ENCODE peak calls at places on chromosomes 6 and 20, in four cellular contexts. One of them, this sample, is unnamed.

GRCh38 chr6:116238083-116238482 is 15.8 kb downstream of the TSPYL4 start:
- DNase-seq in A549: no peak
- DNase-seq in K562: no peak
- DNase-seq in HepG2: no peak
- DNase-seq in this sample: no peak

GRCh38 chr6:24692003-24692402 is 25.1 kb downstream of the ACOT13 start:
- DNase-seq in A549: no peak
- DNase-seq in K562: no peak
- DNase-seq in HepG2: no peak
- DNase-seq in this sample: no peak

GRCh38 chr20:35048739-35049138 is 43.9 kb downstream of the TRPC4AP start:
- DNase-seq in A549: no peak
- DNase-seq in K562: no peak
- DNase-seq in HepG2: peak
- DNase-seq in this sample: no peak

GRCh38 chr6:33668914-33669313 is 42.6 kb downstream of the UQCC2 start:
- DNase-seq in A549: peak
- DNase-seq in K562: peak
- DNase-seq in HepG2: no peak
- DNase-seq in this sample: no peak

GRCh38 chr6:149271348-149272340 is 45.9 kb upstream of the TAB2 start:
- DNase-seq in A549: no peak
- DNase-seq in K562: no peak
- DNase-seq in HepG2: no peak
- DNase-seq in this sample: no peak

GRCh38 chr6:109687271-109687721 is 3.7 kb downstream of the AK9 start:
- DNase-seq in A549: no peak
- DNase-seq in K562: no peak
- DNase-seq in HepG2: no peak
- DNase-seq in this sample: no peak

GRCh38 chr6:123276439-123277045 is 280.5 kb downstream of the CLVS2 start:
- DNase-seq in A549: no peak
- DNase-seq in K562: peak
- DNase-seq in HepG2: no peak
- DNase-seq in this sample: no peak

GRCh38 chr6:152271681-152272464 is 365.3 kb downstream of the SYNE1 start:
- DNase-seq in A549: no peak
- DNase-seq in K562: no peak
- DNase-seq in HepG2: no peak
- DNase-seq in this sample: no peak

GRCh38 chr6:36727491-36728021 is 29.9 kb downstream of the RAB44 start:
- DNase-seq in A549: no peak
- DNase-seq in K562: no peak
- DNase-seq in HepG2: no peak
- DNase-seq in this sample: no peak

GRCh38 chr20:35286077-35286898 is 1.7 kb upstream of the EIF6 start:
- DNase-seq in A549: no peak
- DNase-seq in K562: no peak
- DNase-seq in HepG2: peak
- DNase-seq in this sample: no peak

GRCh38 chr20:57807418-57808265 is 97.8 kb upstream of the PMEPA1 start:
- DNase-seq in A549: no peak
- DNase-seq in K562: no peak
- DNase-seq in HepG2: no peak
- DNase-seq in this sample: no peak

GRCh38 chr6:40334496-40334895 is 252.7 kb downstream of the LRFN2 start:
- DNase-seq in A549: no peak
- DNase-seq in K562: no peak
- DNase-seq in HepG2: no peak
- DNase-seq in this sample: no peak

GRCh38 chr6:166293731-166294584 is 14.2 kb downstream of the PRR18 start:
- DNase-seq in A549: no peak
- DNase-seq in K562: no peak
- DNase-seq in HepG2: no peak
- DNase-seq in this sample: no peak

GRCh38 chr20:45987108-45987780 is 15.2 kb upstream of the ZNF335 start:
- DNase-seq in A549: peak
- DNase-seq in K562: peak
- DNase-seq in HepG2: peak
- DNase-seq in this sample: peak
- TF ChIP-seq NR3C1 in A549: no peak
- TF ChIP-seq NR3C1 in K562: no peak
- TF ChIP-seq NR3C1 in HepG2: no peak
- TF ChIP-seq NR3C1 in this sample: no peak

GRCh38 chr6:82416346-82416745 is 52.7 kb downstream of the TPBG start:
- DNase-seq in A549: no peak
- DNase-seq in K562: no peak
- DNase-seq in HepG2: no peak
- DNase-seq in this sample: no peak
- TF ChIP-seq NR3C1 in A549: no peak
- TF ChIP-seq NR3C1 in K562: no peak
- TF ChIP-seq NR3C1 in HepG2: no peak
- TF ChIP-seq NR3C1 in this sample: no peak

GRCh38 chr6:97963148-97963680 is 680.2 kb upstream of the MMS22L start:
- DNase-seq in A549: no peak
- DNase-seq in K562: no peak
- DNase-seq in HepG2: no peak
- DNase-seq in this sample: no peak
- TF ChIP-seq NR3C1 in A549: no peak
- TF ChIP-seq NR3C1 in K562: no peak
- TF ChIP-seq NR3C1 in HepG2: no peak
- TF ChIP-seq NR3C1 in this sample: no peak

GRCh38 chr20:19964289-19965263 is 52.6 kb upstream of the NAA20 start:
- DNase-seq in A549: peak
- DNase-seq in K562: no peak
- DNase-seq in HepG2: peak
- DNase-seq in this sample: no peak

GRCh38 chr20:19961298-19961697 is 55.9 kb upstream of the NAA20 start:
- DNase-seq in A549: no peak
- DNase-seq in K562: no peak
- DNase-seq in HepG2: no peak
- DNase-seq in this sample: no peak

GRCh38 chr20:19960745-19961144 is 56.4 kb upstream of the NAA20 start:
- DNase-seq in A549: no peak
- DNase-seq in K562: no peak
- DNase-seq in HepG2: no peak
- DNase-seq in this sample: no peak

GRCh38 chr20:19966840-19967239 is 50.3 kb upstream of the NAA20 start:
- DNase-seq in A549: no peak
- DNase-seq in K562: no peak
- DNase-seq in HepG2: no peak
- DNase-seq in this sample: no peak

DNA sequence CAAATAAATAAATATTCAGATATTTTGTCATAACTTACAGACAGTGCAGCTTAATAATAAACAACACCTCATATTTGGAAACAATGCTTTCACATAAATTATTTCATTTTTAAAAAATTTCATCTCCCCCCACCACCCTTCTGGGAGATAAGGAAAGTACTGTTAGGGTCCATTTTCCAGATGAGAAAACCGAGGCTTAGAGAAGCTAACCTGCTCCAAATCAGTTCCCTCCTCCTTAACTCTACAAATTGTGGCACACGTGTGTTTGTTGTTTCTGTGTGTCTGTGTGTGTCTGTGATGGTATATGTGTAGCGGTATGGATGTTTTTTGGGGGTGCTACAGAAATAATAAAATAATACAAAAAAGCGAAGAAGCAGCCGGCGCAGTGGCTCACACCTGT is 54.2 kb upstream of the NAA20 start:
- DNase-seq in A549: no peak
- DNase-seq in K562: no peak
- DNase-seq in HepG2: no peak
- DNase-seq in this sample: no peak
- TF ChIP-seq NR3C1 in A549: no peak
- TF ChIP-seq NR3C1 in K562: no peak
- TF ChIP-seq NR3C1 in HepG2: no peak
- TF ChIP-seq NR3C1 in this sample: no peak

GRCh38 chr6:111256646-111257045 is 169.3 kb downstream of the SLC16A10 start:
- DNase-seq in A549: no peak
- DNase-seq in K562: no peak
- DNase-seq in HepG2: peak
- DNase-seq in this sample: no peak

GRCh38 chr6:111250743-111251406 is 163.6 kb downstream of the SLC16A10 start:
- DNase-seq in A549: no peak
- DNase-seq in K562: peak
- DNase-seq in HepG2: no peak
- DNase-seq in this sample: no peak

GRCh38 chr6:111252451-111252850 is 165.1 kb downstream of the SLC16A10 start:
- DNase-seq in A549: no peak
- DNase-seq in K562: no peak
- DNase-seq in HepG2: no peak
- DNase-seq in this sample: no peak

GRCh38 chr6:111254779-111255166 is 167.5 kb downstream of the SLC16A10 start:
- DNase-seq in A549: no peak
- DNase-seq in K562: no peak
- DNase-seq in HepG2: no peak
- DNase-seq in this sample: no peak

DNA sequence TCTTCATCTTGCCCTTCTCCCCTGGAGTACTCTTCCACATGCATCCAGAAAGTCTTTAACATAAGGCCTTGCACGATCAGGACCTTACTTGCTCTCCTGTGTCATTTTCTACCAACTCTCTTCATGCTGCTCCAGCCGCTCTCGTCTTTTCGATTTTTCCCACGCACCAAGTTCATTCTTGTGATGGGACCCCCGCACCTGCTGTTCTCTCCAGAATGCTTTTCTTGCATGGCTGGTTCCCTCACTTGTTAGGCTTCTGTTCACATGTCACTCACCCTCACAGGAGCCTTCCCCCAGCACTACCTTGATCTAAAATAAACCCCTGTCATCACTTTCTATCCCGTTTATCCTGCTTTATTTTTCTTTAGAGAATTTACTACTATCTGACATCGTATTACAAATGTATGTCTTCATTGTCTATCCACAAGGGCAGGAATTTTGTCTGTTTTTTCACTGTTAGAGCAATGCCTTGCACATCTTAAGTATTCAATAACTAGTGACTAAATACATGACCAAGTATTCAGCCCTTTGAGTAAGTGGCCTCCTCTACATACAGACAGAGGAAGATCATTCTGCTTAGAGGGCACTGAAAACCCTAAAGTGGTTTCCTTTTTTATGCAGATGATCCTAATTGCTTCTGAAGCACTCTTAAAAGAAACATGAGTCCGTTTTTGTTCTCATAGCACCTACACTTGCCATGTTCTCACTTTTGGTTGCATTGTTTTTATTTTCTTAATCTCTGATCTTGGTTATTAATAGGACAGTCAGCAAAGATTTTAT is 166.9 kb downstream of the SLC16A10 start:
- DNase-seq in A549: no peak
- DNase-seq in K562: no peak
- DNase-seq in HepG2: no peak
- DNase-seq in this sample: no peak
- TF ChIP-seq NR3C1 in A549: no peak
- TF ChIP-seq NR3C1 in K562: no peak
- TF ChIP-seq NR3C1 in HepG2: no peak
- TF ChIP-seq NR3C1 in this sample: no peak

GRCh38 chr6:215335-216034 is 76.8 kb upstream of the DUSP22 start:
- DNase-seq in A549: no peak
- DNase-seq in K562: no peak
- DNase-seq in HepG2: no peak
- DNase-seq in this sample: no peak
- TF ChIP-seq NR3C1 in A549: no peak
- TF ChIP-seq NR3C1 in K562: no peak
- TF ChIP-seq NR3C1 in HepG2: no peak
- TF ChIP-seq NR3C1 in this sample: no peak

GRCh38 chr6:159693894-159694545 is 979 bp upstream of the SOD2 start:
- DNase-seq in A549: no peak
- DNase-seq in K562: peak
- DNase-seq in HepG2: peak
- DNase-seq in this sample: no peak
- TF ChIP-seq NR3C1 in A549: no peak
- TF ChIP-seq NR3C1 in K562: no peak
- TF ChIP-seq NR3C1 in HepG2: no peak
- TF ChIP-seq NR3C1 in this sample: no peak

GRCh38 chr6:49326337-49326736 is 136.7 kb downstream of the MMUT start:
- DNase-seq in A549: no peak
- DNase-seq in K562: no peak
- DNase-seq in HepG2: no peak
- DNase-seq in this sample: no peak

GRCh38 chr6:49327005-49327404 is 136.0 kb downstream of the MMUT start:
- DNase-seq in A549: no peak
- DNase-seq in K562: no peak
- DNase-seq in HepG2: no peak
- DNase-seq in this sample: no peak

GRCh38 chr6:49328051-49328450 is 135.0 kb downstream of the MMUT start:
- DNase-seq in A549: no peak
- DNase-seq in K562: no peak
- DNase-seq in HepG2: no peak
- DNase-seq in this sample: no peak

GRCh38 chr6:49327575-49327974 is 135.5 kb downstream of the MMUT start:
- DNase-seq in A549: no peak
- DNase-seq in K562: no peak
- DNase-seq in HepG2: no peak
- DNase-seq in this sample: no peak

DNA sequence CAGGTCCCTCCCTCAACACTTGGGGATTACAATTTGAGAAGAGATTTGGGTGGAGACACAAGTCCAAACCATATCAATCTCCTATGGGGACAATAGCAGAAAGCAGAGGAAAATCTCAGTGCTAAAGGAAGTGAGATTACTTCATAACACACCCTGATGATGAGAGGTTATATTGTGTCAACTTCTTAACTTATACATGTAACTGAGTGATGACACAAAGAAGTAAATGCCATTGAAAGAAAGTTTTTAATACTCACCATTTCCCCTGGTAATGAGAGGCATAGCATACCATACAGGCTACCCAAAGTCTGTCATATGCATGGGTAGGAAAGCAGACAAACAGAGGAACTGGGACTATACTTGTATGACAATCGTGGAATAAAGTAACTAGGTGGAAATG is 137.2 kb downstream of the MMUT start:
- DNase-seq in A549: no peak
- DNase-seq in K562: no peak
- DNase-seq in HepG2: no peak
- DNase-seq in this sample: no peak
- TF ChIP-seq NR3C1 in A549: no peak
- TF ChIP-seq NR3C1 in K562: no peak
- TF ChIP-seq NR3C1 in HepG2: no peak
- TF ChIP-seq NR3C1 in this sample: no peak

This sample was measured in WTC11.